ENCODE peak calls at places on chromosomes 6 and 20, in six cellular contexts. V is AG09309, C is AG10803, T is fibroblast of lung, O is PC-9, U is pancreas. S is an unnamed sample.

GRCh38 chr6:36442671-36443497 is at the start of the genes KCTD20 and PXT1:
- DNase-seq in U (peak), C (peak), V (peak), O (peak), T (peak), S (peak)

GRCh38 chr6:14882394-14883073 is 363.3 kb upstream of the JARID2 start:
- DNase-seq in U (no peak), V (no peak), C (peak), T (peak), O (peak), S (peak)

GRCh38 chr6:113381957-113382356 is 475.2 kb upstream of the MARCKS start:
- DNase-seq in O (no peak), V (no peak), T (peak), C (peak), U (peak), S (peak)

GRCh38 chr6:71047401-71047800 is 90.5 kb upstream of the B3GAT2 start:
- DNase-seq in C (no peak), T (no peak), U (no peak), V (no peak), O (no peak), S (no peak)

GRCh38 chr6:71577766-71578165 is 289.2 kb downstream of the OGFRL1 start:
- DNase-seq in T (no peak), O (no peak), V (no peak), C (no peak), U (no peak), S (no peak)

GRCh38 chr20:64091762-64092161 is 7.6 kb upstream of the LKAAEAR1 start:
- DNase-seq in C (no peak), O (no peak), U (no peak), T (no peak), V (no peak), S (no peak)

GRCh38 chr20:32179515-32179914 is 28.0 kb downstream of the PLAGL2 start:
- DNase-seq in T (no peak), U (no peak), O (no peak), C (no peak), V (no peak), S (no peak)

GRCh38 chr6:75210885-75211739 is 5.3 kb upstream of the COL12A1 start:
- DNase-seq in T (peak), C (peak), V (no peak), O (peak), U (peak), S (peak)

GRCh38 chr20:1661542-1662299 is 4.1 kb upstream of the SIRPG start:
- DNase-seq in U (no peak), C (no peak), T (no peak), O (no peak), V (no peak), S (no peak)

DNA sequence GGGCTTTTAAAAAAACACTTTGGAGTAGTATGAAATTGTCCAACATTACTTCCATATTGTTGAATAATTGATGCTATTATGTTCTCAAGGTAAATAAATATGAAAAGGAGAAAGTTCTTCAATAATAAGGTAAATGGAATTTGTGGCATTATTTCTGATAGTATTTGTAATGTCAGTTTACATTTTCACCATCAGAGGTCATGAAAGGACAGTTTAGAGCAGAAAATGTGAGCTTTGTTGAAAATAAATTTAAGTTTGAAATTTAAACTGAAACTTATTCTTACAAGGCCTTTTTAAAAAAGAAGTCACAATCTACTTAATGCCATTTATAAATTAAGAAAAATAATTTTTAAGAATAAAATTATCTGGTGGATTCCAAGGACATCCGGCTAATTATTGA is 15.8 kb upstream of the CEP162 start:
- DNase-seq in T (no peak), U (no peak), V (no peak), O (no peak), C (peak), S (peak)
- TF ChIP-seq CTCF in T (no peak), U (no peak), V (peak), O (peak), C (peak), S (peak)

DNA sequence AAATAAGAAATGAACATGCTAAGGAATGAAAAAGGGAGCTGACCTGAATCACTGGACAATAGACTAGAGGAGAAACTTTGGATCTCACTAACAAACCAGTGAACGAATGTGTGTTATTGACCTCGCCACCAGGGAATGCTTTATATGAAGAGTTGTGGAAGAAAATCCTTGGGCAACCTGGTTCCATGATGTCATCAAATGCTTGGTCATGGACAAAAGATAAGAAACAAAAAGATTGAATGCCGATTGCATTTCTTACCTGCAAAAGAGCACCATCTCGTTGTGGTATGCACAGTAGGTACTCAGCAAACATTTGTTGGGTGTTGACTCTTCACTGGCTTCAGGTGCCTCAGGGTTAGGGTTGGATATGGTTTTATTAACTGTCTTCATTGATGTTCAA is 165.2 kb upstream of the TSHZ2 start:
- DNase-seq in C (no peak), V (no peak), T (no peak), U (no peak), O (no peak), S (no peak)
- H3K4me3 ChIP-seq in C (no peak), V (no peak), T (no peak), U (no peak), O (no peak), S (no peak)

GRCh38 chr6:95815389-95816056 is 200.3 kb upstream of the FUT9 start:
- DNase-seq in V (no peak), T (no peak), O (no peak), U (no peak), C (no peak), S (no peak)

GRCh38 chr6:95819461-95819860 is 196.3 kb upstream of the FUT9 start:
- DNase-seq in V (no peak), T (no peak), O (no peak), C (no peak), U (no peak), S (no peak)

DNA sequence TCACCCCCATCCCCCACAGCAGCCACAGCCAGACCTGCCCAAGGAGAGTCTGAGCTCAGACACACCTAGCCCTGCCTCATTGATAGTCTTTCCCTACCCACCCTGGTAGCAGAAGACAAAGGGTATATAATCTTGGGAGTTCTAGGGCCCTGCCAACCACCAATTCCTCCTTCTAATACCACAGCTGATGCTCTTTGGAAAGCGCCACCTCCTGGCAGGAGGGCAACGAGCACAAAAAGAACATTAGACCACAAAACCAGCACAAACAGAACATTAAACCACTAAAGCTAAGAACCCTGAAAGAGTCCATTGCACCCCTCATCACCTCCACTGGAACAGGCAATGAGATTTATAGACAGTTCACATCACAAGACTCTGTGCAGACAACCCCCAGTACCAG is 195.8 kb upstream of the FUT9 start:
- DNase-seq in C (no peak), O (no peak), T (no peak), V (no peak), U (no peak), S (no peak)
- TF ChIP-seq CTCF in C (no peak), O (peak), T (no peak), V (no peak), U (no peak), S (no peak)

GRCh38 chr20:53091789-53092188 is 119.6 kb downstream of the TSHZ2 start:
- DNase-seq in O (no peak), T (no peak), C (no peak), V (no peak), U (no peak), S (no peak)
- H3K4me3 ChIP-seq in O (no peak), T (no peak), C (no peak), V (no peak), U (no peak), S (no peak)